ENCODE peak calls at places on chromosomes 1 and 21, in four cellular contexts. J is cardiac fibroblast, O is mucosa of descending colon, K is fibroblast of mammary gland. H is an unnamed sample.

GRCh38 chr1:241590734-241591133 is 49.4 kb downstream of the CHML start:
- DNase-seq in J (no peak), K (no peak), O (no peak), H (no peak)

GRCh38 chr1:118247593-118247992 is 62.6 kb upstream of the SPAG17 start:
- DNase-seq in J (peak), K (peak), O (no peak), H (peak)

GRCh38 chr1:227472772-227473171 is 90.6 kb upstream of the ZNF678 start:
- DNase-seq in K (no peak), J (no peak), O (no peak), H (no peak)

GRCh38 chr1:24762133-24762676 is 17.0 kb downstream of the CLIC4 start:
- DNase-seq in O (no peak), J (no peak), K (peak), H (no peak)

GRCh38 chr1:165152727-165153126 is 203.8 kb downstream of the LMX1A start:
- DNase-seq in K (peak), O (no peak), J (no peak), H (no peak)

GRCh38 chr1:221053889-221054288 is 174.6 kb downstream of the HLX start:
- DNase-seq in J (no peak), O (no peak), K (no peak), H (peak)

GRCh38 chr1:211478801-211479619 is 13.0 kb downstream of the RD3 start:
- DNase-seq in O (no peak), J (no peak), K (no peak), H (no peak)

GRCh38 chr1:243845888-243846287 is 4.2 kb downstream of the AKT3 start:
- DNase-seq in K (no peak), O (no peak), J (no peak), H (no peak)

GRCh38 chr1:212624976-212625501 is 16.5 kb downstream of the ATF3 start:
- DNase-seq in K (no peak), O (no peak), J (no peak), H (no peak)

GRCh38 chr21:41965045-41965444 is 11.2 kb upstream of the C2CD2 start:
- DNase-seq in J (no peak), O (no peak), K (no peak), H (peak)

GRCh38 chr1:213987876-213988638 is at the start of gene PROX1:
- DNase-seq in K (peak), O (peak), J (peak), H (peak)

GRCh38 chr1:51553911-51554310 is 34.8 kb upstream of the EPS15 start:
- DNase-seq in K (no peak), O (no peak), J (no peak), H (no peak)

GRCh38 chr1:211874521-211875347 is 44.2 kb upstream of the LPGAT1 start:
- DNase-seq in K (no peak), O (no peak), J (no peak), H (no peak)

GRCh38 chr1:146012703-146013565 is 8.6 kb downstream of the HJV start:
- DNase-seq in O (no peak), J (peak), K (peak), H (peak)

GRCh38 chr1:206117151-206117948 is at the start of gene AVPR1B:
- DNase-seq in J (peak), O (peak), K (peak), H (no peak)

GRCh38 chr1:204927673-204928641 is 57.3 kb downstream of the NFASC start:
- DNase-seq in J (no peak), K (no peak), O (no peak), H (no peak)

GRCh38 chr1:156623946-156624813 is 5.0 kb downstream of the HAPLN2 start:
- DNase-seq in K (peak), O (peak), J (peak), H (no peak)

GRCh38 chr1:6587261-6588005 is 7.6 kb downstream of the ZBTB48 start:
- DNase-seq in K (no peak), J (no peak), O (no peak), H (no peak)

GRCh38 chr1:196393742-196394141 is 214.5 kb downstream of the KCNT2 start:
- DNase-seq in O (no peak), J (peak), K (peak), H (no peak)

GRCh38 chr1:215710340-215710971 is 143.4 kb downstream of the KCTD3 start:
- DNase-seq in J (peak), K (peak), O (no peak), H (no peak)

GRCh38 chr1:52503706-52504105 is 49.2 kb downstream of the TUT4 start:
- DNase-seq in J (no peak), O (no peak), K (peak), H (no peak)

GRCh38 chr1:48619529-48619928 is 147.5 kb upstream of the SPATA6 start:
- DNase-seq in J (no peak), O (no peak), K (peak), H (no peak)

GRCh38 chr1:41661428-41662060 is 177.1 kb upstream of the EDN2 start:
- DNase-seq in J (no peak), O (peak), K (no peak), H (no peak)

GRCh38 chr1:63623952-63624351 is 30.7 kb downstream of the PGM1 start:
- DNase-seq in J (no peak), K (no peak), O (no peak), H (no peak)

GRCh38 chr1:167430849-167431242 is 87.5 kb downstream of the CD247 start:
- DNase-seq in O (no peak), K (no peak), J (no peak), H (no peak)

GRCh38 chr1:203871114-203871875 is 9.9 kb downstream of the SNRPE start:
- DNase-seq in K (peak), J (peak), O (no peak), H (peak)

GRCh38 chr1:59057801-59058200 is 239.1 kb upstream of the FGGY start:
- DNase-seq in O (no peak), J (peak), K (peak), H (no peak)

GRCh38 chr1:83929184-83929583 is 69.7 kb downstream of the TTLL7 start:
- DNase-seq in J (peak), K (peak), O (no peak), H (peak)

GRCh38 chr1:241423541-241424479 is 66.8 kb upstream of the RGS7 start:
- DNase-seq in O (no peak), K (peak), J (peak), H (no peak)

GRCh38 chr1:230208619-230209261 is 141.7 kb downstream of the GALNT2 start:
- DNase-seq in J (no peak), K (no peak), O (no peak), H (no peak)
- TF ChIP-seq CTCF in J (no peak), K (no peak), O (no peak), H (no peak)

DNA sequence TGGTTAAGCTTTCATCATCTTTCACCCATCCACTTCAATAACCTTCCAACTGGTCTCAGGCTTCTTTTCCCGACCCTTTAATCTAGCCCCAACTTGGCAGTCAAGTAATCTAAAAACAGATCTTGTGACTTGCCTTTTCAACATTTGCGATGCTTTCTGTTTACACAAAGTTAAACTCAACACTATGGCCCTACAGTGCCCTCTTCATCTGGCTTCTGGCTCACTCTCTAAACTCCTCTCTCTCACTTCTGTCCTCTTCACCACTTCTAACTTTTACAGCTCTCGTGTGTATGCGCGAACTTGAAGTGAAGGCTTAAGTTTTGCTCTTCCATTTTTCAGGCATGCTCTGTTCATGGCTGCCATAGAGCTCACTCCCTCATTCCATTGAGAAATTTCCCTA is 1122.3 kb upstream of the ADGRL2 start:
- DNase-seq in K (no peak), J (no peak), O (no peak), H (no peak)
- H3K4me3 ChIP-seq in K (no peak), J (no peak), O (no peak), H (no peak)

GRCh38 chr1:153626929-153627796 is at the start of gene S100A13:
- DNase-seq in O (peak), K (peak), J (peak), H (peak)
- TF ChIP-seq CTCF in O (peak), K (peak), J (peak), H (peak)

DNA sequence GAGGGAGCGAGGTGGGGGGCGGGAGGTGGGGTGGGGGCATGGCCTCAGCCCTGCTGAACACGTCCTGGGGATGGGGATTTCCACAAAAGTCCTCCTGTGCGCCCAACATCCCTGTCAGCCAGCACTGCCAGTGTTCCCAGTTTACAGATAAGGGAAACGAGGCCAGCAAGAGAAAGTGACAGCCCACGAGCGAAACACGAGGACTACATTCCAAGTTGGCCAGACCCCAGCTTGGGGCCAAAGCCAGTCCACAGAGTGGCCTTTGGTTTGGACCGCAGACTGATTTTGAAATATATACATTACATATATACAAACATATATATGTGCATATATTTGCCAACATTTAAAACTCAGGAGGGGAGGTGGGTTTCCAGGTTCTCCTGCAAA is 5.0 kb downstream of the FBXO2 start:
- DNase-seq in J (no peak), K (no peak), O (no peak), H (no peak)
- H3K4me3 ChIP-seq in J (no peak), K (no peak), O (no peak), H (no peak)

GRCh38 chr1:223242971-223243370 is 99.9 kb upstream of the TLR5 start:
- DNase-seq in K (no peak), J (no peak), O (no peak), H (no peak)

GRCh38 chr1:223245411-223245810 is 102.4 kb upstream of the TLR5 start:
- DNase-seq in O (no peak), J (no peak), K (no peak), H (no peak)

GRCh38 chr1:223245983-223246382 is 102.9 kb upstream of the TLR5 start:
- DNase-seq in O (no peak), K (no peak), J (no peak), H (no peak)

GRCh38 chr1:223243441-223244050 is 100.5 kb upstream of the TLR5 start:
- DNase-seq in O (no peak), K (no peak), J (no peak), H (no peak)

DNA sequence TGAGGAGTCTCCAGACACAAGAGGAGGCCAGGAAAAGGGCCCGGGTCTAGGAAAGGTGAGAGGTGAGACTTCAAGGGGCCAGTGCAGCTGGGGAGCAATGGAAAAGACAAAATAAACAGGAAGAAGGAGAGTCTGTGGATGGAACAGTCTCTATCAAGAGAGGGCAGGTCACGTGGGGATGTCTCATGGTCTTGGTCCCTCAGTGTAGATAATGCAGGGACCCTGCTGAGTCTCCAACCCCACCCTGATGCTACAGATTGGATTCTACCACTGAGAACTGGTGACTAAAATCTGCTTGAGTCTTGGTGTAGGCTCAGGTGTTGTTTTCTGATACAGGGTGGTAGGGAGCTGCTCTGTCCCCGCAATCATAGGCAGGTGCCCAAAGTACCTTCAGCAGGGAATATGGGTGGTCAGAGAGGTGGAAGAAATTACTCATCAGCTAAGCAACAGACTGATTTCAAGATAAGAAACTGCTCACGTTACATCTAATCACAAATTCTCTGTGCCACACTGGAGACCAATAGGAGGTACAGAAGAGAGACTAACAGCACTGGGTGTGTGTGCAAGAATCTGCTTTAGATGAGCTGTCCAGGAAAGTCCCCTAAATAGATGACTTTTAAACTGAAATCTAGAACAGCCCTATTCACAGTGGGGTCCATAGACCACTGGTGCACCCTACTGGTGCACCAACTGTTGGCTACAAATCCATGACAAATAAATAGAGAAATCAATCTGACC is 101.5 kb upstream of the TLR5 start:
- DNase-seq in O (no peak), J (peak), K (peak), H (no peak)
- TF ChIP-seq CTCF in O (no peak), J (no peak), K (peak), H (no peak)

GRCh38 chr1:111792249-111792648 is 36.5 kb downstream of the DDX20 start:
- DNase-seq in O (no peak), J (no peak), K (no peak), H (no peak)

GRCh38 chr1:111786669-111787207 is 31.0 kb downstream of the DDX20 start:
- DNase-seq in O (no peak), K (no peak), J (no peak), H (no peak)

GRCh38 chr1:111793896-111794295 is 38.2 kb downstream of the DDX20 start:
- DNase-seq in K (no peak), J (no peak), O (no peak), H (no peak)

GRCh38 chr1:111789077-111789476 is 33.4 kb downstream of the DDX20 start:
- DNase-seq in J (peak), O (no peak), K (peak), H (no peak)

DNA sequence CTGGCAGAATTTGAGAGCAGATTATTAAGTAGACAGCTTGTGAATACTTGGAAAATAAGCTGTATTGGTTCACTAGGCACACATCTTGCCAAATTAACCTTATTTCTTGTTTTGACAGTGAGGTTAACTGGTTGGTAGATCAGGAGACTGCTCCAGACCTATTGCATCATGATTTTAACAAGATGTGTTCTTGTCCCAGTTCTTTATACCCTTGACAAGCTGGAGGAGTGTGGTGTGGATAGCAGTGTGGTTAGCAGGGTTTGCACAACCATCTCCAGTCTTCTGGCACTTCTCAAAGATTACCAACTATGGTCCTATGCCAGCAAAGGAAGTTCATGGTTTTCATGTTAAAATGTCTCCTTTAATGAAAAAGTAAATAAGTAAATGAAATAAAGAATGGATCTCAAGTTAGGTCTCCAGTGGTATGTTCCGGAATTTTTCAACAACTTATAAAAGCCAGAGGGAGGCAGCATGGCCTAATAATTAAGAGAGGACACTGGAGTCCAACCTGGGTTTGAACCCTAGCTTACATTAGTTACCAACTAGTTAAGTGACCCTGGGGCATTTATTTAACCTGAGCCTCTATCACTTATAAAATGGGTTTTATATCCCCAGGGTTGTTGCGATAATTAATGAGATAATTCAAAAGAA is 34.1 kb downstream of the DDX20 start:
- DNase-seq in O (no peak), J (peak), K (peak), H (no peak)
- H3K4me3 ChIP-seq in O (no peak), J (no peak), K (no peak), H (no peak)

H was measured in LNCaP clone FGC.